ENCODE peak calls at places on chromosomes 12 and 14, in four cellular contexts. One of them, this sample, is unnamed. For H3K4me1, the result is how much of the 10 kb centered on the place peaks cover.

GRCh38 chr14:50523271-50524041 is 8.9 kb downstream of the MAP4K5 start:
- DNase-seq in A549: no peak
- DNase-seq in breast epithelium: no peak
- DNase-seq in MM.1S: no peak
- DNase-seq in this sample: no peak

GRCh38 chr14:69675246-69675583 is 63.8 kb downstream of the SUSD6 start:
- DNase-seq in A549: no peak
- DNase-seq in breast epithelium: no peak
- DNase-seq in MM.1S: no peak
- DNase-seq in this sample: peak

GRCh38 chr14:69643430-69644200 is 32.2 kb downstream of the SUSD6 start:
- DNase-seq in A549: peak
- DNase-seq in MM.1S: no peak
- DNase-seq in breast epithelium: peak
- DNase-seq in this sample: peak

GRCh38 chr14:54085137-54085810 is 128.6 kb upstream of the BMP4 start:
- DNase-seq in breast epithelium: no peak
- DNase-seq in MM.1S: no peak
- DNase-seq in A549: no peak
- DNase-seq in this sample: no peak

GRCh38 chr14:101194356-101195308 is 291.1 kb upstream of the RTL1 start:
- DNase-seq in MM.1S: no peak
- DNase-seq in breast epithelium: peak
- DNase-seq in A549: no peak
- DNase-seq in this sample: peak

GRCh38 chr12:101414533-101415119 is 7.1 kb upstream of the ARL1 start:
- DNase-seq in MM.1S: peak
- DNase-seq in breast epithelium: no peak
- DNase-seq in A549: peak
- DNase-seq in this sample: no peak

GRCh38 chr12:129531004-129531403 is 372.8 kb downstream of the TMEM132D start:
- DNase-seq in breast epithelium: no peak
- DNase-seq in MM.1S: peak
- DNase-seq in A549: no peak
- DNase-seq in this sample: peak

GRCh38 chr12:46556105-46556559 is 183.6 kb upstream of the SLC38A2 start:
- DNase-seq in MM.1S: peak
- DNase-seq in A549: peak
- DNase-seq in breast epithelium: no peak
- DNase-seq in this sample: no peak

GRCh38 chr12:116959845-116960514 is 49.2 kb downstream of the FBXW8 start:
- DNase-seq in MM.1S: peak
- DNase-seq in breast epithelium: no peak
- DNase-seq in A549: no peak
- DNase-seq in this sample: no peak

GRCh38 chr12:112393328-112393727 is 11.1 kb upstream of the HECTD4 start:
- DNase-seq in A549: no peak
- DNase-seq in breast epithelium: no peak
- DNase-seq in MM.1S: no peak
- DNase-seq in this sample: no peak

GRCh38 chr12:47360771-47361388 is 281.1 kb upstream of the AMIGO2 start:
- DNase-seq in breast epithelium: no peak
- DNase-seq in MM.1S: peak
- DNase-seq in A549: no peak
- DNase-seq in this sample: no peak

GRCh38 chr12:29543036-29543435 is 45.5 kb upstream of the OVCH1 start:
- DNase-seq in MM.1S: no peak
- DNase-seq in breast epithelium: no peak
- DNase-seq in A549: no peak
- DNase-seq in this sample: no peak

GRCh38 chr12:115319641-115320040 is 635.7 kb upstream of the TBX3 start:
- DNase-seq in A549: no peak
- DNase-seq in MM.1S: no peak
- DNase-seq in breast epithelium: no peak
- DNase-seq in this sample: no peak

GRCh38 chr12:131530427-131530826 is 180.5 kb upstream of the SFSWAP start:
- DNase-seq in A549: no peak
- DNase-seq in breast epithelium: no peak
- DNase-seq in MM.1S: no peak
- DNase-seq in this sample: no peak

GRCh38 chr12:57832966-57833365 is 13.6 kb downstream of the CTDSP2 start:
- DNase-seq in breast epithelium: no peak
- DNase-seq in A549: no peak
- DNase-seq in MM.1S: no peak
- DNase-seq in this sample: no peak

GRCh38 chr12:115897718-115898117 is 379.8 kb downstream of the MED13L start:
- DNase-seq in MM.1S: no peak
- DNase-seq in A549: no peak
- DNase-seq in breast epithelium: no peak
- DNase-seq in this sample: no peak

GRCh38 chr12:94437303-94437702 is 22.4 kb downstream of the CEP83 start:
- DNase-seq in breast epithelium: no peak
- DNase-seq in A549: no peak
- DNase-seq in MM.1S: no peak
- DNase-seq in this sample: no peak

GRCh38 chr12:41967668-41968649 is 176.7 kb downstream of the GXYLT1 start:
- DNase-seq in MM.1S: no peak
- DNase-seq in A549: no peak
- DNase-seq in breast epithelium: no peak
- DNase-seq in this sample: no peak

GRCh38 chr12:67637718-67638117 is 10.8 kb upstream of the DYRK2 start:
- DNase-seq in MM.1S: no peak
- DNase-seq in breast epithelium: no peak
- DNase-seq in A549: no peak
- DNase-seq in this sample: no peak

GRCh38 chr12:100348657-100349454 is 8.0 kb upstream of the SLC17A8 start:
- DNase-seq in MM.1S: peak
- DNase-seq in breast epithelium: no peak
- DNase-seq in A549: peak
- DNase-seq in this sample: no peak

GRCh38 chr12:52903855-52904508 is 894 bp downstream of the KRT8 start:
- DNase-seq in A549: peak
- DNase-seq in breast epithelium: peak
- DNase-seq in MM.1S: no peak
- DNase-seq in this sample: peak

GRCh38 chr12:12384601-12385321 is 27.9 kb downstream of the BORCS5 start:
- DNase-seq in MM.1S: peak
- DNase-seq in breast epithelium: no peak
- DNase-seq in A549: no peak
- DNase-seq in this sample: no peak

DNA sequence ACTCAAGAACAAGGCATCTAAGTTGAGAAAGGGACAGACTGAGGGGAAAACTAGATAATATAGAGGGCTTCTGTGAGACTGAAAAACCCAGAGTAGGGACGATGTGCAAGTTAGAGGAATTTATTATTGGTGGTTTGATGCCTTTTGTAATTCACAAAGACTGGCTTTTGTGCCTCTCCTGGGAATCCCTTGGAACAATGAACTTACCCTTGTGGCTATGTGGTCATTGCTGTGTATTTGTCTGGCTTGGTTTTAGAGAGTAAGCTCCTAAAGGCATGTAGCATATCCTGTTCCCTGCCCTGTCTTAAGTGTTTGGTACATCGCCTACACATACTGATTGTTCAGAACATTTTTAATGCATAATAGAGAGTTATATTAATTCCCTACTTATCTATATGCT is 26.6 kb downstream of the DCN start:
- DNase-seq in MM.1S: no peak
- DNase-seq in breast epithelium: no peak
- DNase-seq in A549: no peak
- DNase-seq in this sample: no peak
- H3K4me1 ChIP-seq in MM.1S: under half
- H3K4me1 ChIP-seq in breast epithelium: under half
- H3K4me1 ChIP-seq in A549: under half
- H3K4me1 ChIP-seq in this sample: under half

GRCh38 chr14:68260121-68260520 is 440.5 kb downstream of the RAD51B start:
- DNase-seq in breast epithelium: no peak
- DNase-seq in A549: no peak
- DNase-seq in MM.1S: no peak
- DNase-seq in this sample: no peak
- H3K4me1 ChIP-seq in breast epithelium: under half
- H3K4me1 ChIP-seq in A549: under half
- H3K4me1 ChIP-seq in MM.1S: under half
- H3K4me1 ChIP-seq in this sample: under half

DNA sequence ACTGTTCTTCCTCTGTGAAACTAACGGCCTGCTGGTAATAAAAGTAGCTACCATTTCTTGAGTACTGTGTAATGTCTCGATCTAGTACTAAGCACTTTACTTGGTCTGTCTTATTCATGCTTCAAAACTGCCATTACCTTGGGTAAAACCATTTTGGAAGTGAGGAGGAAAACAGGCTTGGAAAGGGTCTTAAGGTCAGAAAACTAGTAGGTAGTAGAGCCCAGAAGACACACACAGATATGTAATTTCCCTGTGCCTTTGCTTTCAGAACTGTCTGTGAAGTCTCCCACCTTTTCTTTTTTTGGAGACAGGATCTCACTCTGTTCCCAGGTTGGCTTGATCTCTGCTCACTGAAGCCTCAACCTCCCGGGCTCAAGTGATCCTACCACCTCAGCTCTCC is 3.4 kb upstream of the DDX55 start:
- DNase-seq in breast epithelium: no peak
- DNase-seq in MM.1S: peak
- DNase-seq in A549: no peak
- DNase-seq in this sample: peak
- H3K4me1 ChIP-seq in breast epithelium: under half
- H3K4me1 ChIP-seq in MM.1S: under half
- H3K4me1 ChIP-seq in A549: under half
- H3K4me1 ChIP-seq in this sample: under half

DNA sequence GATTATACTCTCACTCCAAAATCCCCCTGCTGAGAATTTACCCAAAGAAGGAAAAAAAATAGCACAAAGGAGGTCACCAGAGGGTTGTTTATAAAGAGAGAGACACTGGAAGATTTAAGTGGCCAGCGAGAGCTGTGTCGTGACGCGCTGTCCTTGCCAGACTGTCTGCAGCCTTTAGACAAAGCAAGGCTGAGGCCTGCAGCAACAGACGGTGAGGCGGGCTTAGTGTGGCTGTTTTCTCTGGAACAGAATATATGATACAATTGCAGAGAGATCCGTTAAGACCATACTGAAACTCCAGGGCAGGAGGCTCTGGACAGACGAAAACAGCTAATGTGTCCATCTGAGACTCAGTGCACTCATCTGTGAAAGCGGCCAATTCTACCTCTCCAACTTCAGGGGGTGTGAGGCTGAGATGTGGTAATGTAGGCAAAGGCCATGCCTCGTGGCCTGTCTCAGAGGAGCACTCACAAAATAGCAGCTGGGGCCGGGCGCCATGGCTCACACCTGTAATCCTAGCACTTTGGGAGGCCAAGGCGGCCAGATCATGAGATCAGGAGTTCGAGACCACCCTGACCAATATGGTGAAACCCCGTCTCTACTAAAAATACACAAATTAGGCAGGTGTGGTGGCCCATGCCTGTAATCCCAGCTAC is 36.2 kb downstream of the ANAPC7 start:
- DNase-seq in MM.1S: no peak
- DNase-seq in A549: no peak
- DNase-seq in breast epithelium: no peak
- DNase-seq in this sample: no peak
- H3K4me1 ChIP-seq in MM.1S: under half
- H3K4me1 ChIP-seq in A549: under half
- H3K4me1 ChIP-seq in breast epithelium: under half
- H3K4me1 ChIP-seq in this sample: under half

DNA sequence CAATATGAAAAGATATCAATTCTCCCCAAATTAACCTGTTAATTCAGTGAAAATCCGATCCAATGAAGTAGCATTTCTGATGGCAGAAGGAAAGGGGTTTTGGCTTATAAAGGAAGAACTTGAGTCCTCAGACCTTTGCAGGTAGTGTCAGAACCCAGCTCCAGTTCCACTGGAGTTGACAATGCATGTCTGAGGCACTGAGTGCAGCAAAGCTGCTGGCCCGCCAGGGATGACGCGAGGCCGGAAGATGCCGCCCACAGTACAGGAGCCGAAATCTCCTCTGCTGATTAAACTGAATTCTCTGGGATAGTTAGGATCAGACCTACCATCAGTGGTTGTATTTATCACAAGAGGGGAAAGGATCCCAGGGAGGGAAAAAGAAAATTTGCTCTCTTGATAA is 220.7 kb downstream of the MSRB3 start:
- DNase-seq in breast epithelium: no peak
- DNase-seq in A549: no peak
- DNase-seq in MM.1S: no peak
- DNase-seq in this sample: no peak
- H3K4me1 ChIP-seq in breast epithelium: under half
- H3K4me1 ChIP-seq in A549: under half
- H3K4me1 ChIP-seq in MM.1S: under half
- H3K4me1 ChIP-seq in this sample: under half

GRCh38 chr14:59332727-59333126 is 132.5 kb downstream of the GPR135 start:
- DNase-seq in A549: peak
- DNase-seq in MM.1S: no peak
- DNase-seq in breast epithelium: no peak
- DNase-seq in this sample: no peak

GRCh38 chr14:59333668-59334067 is 131.5 kb downstream of the GPR135 start:
- DNase-seq in A549: no peak
- DNase-seq in MM.1S: no peak
- DNase-seq in breast epithelium: no peak
- DNase-seq in this sample: no peak

GRCh38 chr14:59337151-59337611 is 128.0 kb downstream of the GPR135 start:
- DNase-seq in A549: no peak
- DNase-seq in MM.1S: no peak
- DNase-seq in breast epithelium: no peak
- DNase-seq in this sample: peak

GRCh38 chr14:59333235-59333634 is 131.9 kb downstream of the GPR135 start:
- DNase-seq in MM.1S: no peak
- DNase-seq in breast epithelium: no peak
- DNase-seq in A549: no peak
- DNase-seq in this sample: no peak

GRCh38 chr14:59336078-59336477 is 129.1 kb downstream of the GPR135 start:
- DNase-seq in MM.1S: no peak
- DNase-seq in breast epithelium: no peak
- DNase-seq in A549: no peak
- DNase-seq in this sample: no peak
- H3K4me1 ChIP-seq in MM.1S: under half
- H3K4me1 ChIP-seq in breast epithelium: under half
- H3K4me1 ChIP-seq in A549: under half
- H3K4me1 ChIP-seq in this sample: under half

DNA sequence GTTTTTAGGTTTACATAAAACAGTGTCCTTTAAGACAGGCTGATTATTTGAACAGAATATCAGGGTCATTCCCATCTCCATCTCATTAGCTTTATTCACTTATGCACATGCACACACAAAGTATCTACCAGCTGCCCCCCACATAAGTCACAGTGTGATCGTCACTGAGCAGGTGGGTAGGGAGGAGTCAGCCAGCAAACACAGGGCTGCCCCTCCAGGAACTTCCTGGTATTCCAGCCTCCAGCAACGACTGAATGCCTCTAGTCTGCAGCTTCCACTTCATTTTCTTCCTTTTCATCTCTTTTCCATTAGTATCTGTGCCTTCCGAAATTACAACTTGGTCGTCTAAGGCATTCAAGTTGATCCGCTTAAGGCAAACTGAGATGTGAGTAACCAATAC is 48.9 kb upstream of the FOXN3 start:
- DNase-seq in A549: no peak
- DNase-seq in MM.1S: no peak
- DNase-seq in breast epithelium: no peak
- DNase-seq in this sample: no peak
- H3K4me1 ChIP-seq in A549: under half
- H3K4me1 ChIP-seq in MM.1S: under half
- H3K4me1 ChIP-seq in breast epithelium: under half
- H3K4me1 ChIP-seq in this sample: under half

This sample was measured in stomach.